ENCODE peak calls at places on chromosomes 16 and 17, in eight cellular contexts. T is heart left ventricle, D is lower lobe of right lung, Q is left ventricle myocardium inferior, U is tibial artery, M is cardiac muscle cell, N is BJ, F is heart right ventricle. G is an unnamed sample.

GRCh38 chr16:89730610-89731234 is 9.4 kb downstream of the ZNF276 start:
- DNase-seq in T (no peak), D (no peak), Q (no peak), U (no peak), M (no peak), N (no peak), F (no peak), G (no peak)

GRCh38 chr17:50166518-50167181 is 845 bp downstream of the SGCA start:
- DNase-seq in T (no peak), D (no peak), Q (no peak), U (no peak), M (no peak), N (no peak), F (no peak), G (no peak)

GRCh38 chr17:78316115-78316866 is 43.6 kb downstream of the SOCS3 start:
- DNase-seq in T (no peak), D (no peak), Q (no peak), U (no peak), M (no peak), N (no peak), F (no peak), G (no peak)

GRCh38 chr17:18208092-18208491 is 17.3 kb upstream of the LLGL1 start:
- DNase-seq in T (no peak), D (no peak), Q (no peak), U (no peak), M (no peak), N (no peak), F (no peak), G (no peak)

GRCh38 chr17:61314368-61315078 is 85.1 kb upstream of the TBX2 start:
- DNase-seq in T (no peak), D (peak; percentile 54), Q (peak; percentile 41), U (peak; percentile 79), M (peak; percentile 89), N (no peak), F (peak; percentile 50), G (no peak)

GRCh38 chr17:60579090-60579489 is 20.9 kb upstream of the PPM1D start:
- DNase-seq in T (no peak), D (no peak), Q (no peak), U (no peak), M (peak; percentile 91), N (no peak), F (no peak), G (no peak)

GRCh38 chr17:69093279-69093789 is 32.6 kb upstream of the ABCA9 start:
- DNase-seq in T (no peak), D (no peak), Q (no peak), U (no peak), M (peak; percentile 70), N (no peak), F (no peak), G (no peak)

GRCh38 chr17:28928061-28928460 is 23.3 kb downstream of the PHF12 start:
- DNase-seq in T (no peak), D (no peak), Q (no peak), U (no peak), M (no peak), N (no peak), F (no peak), G (peak; percentile 29)

GRCh38 chr17:1611715-1612114 is 16.9 kb downstream of the SLC43A2 start:
- DNase-seq in T (no peak), D (no peak), Q (no peak), U (peak; percentile 56), M (no peak), N (no peak), F (no peak), G (no peak)

GRCh38 chr17:73806768-73807167 is 162.5 kb upstream of the SDK2 start:
- DNase-seq in T (no peak), D (no peak), Q (no peak), U (no peak), M (no peak), N (no peak), F (no peak), G (no peak)

GRCh38 chr17:80379348-80379747 is 35.6 kb upstream of the ENDOV start:
- DNase-seq in T (no peak), D (no peak), Q (no peak), U (no peak), M (no peak), N (no peak), F (no peak), G (no peak)

GRCh38 chr17:67281053-67281452 is 36.1 kb upstream of the HELZ start:
- DNase-seq in T (no peak), D (no peak), Q (no peak), U (no peak), M (no peak), N (no peak), F (no peak), G (no peak)

GRCh38 chr16:82011199-82011641 is at the start of gene SDR42E1:
- DNase-seq in T (no peak), D (peak; percentile 81), Q (no peak), U (no peak), M (no peak), N (no peak), F (no peak), G (peak; percentile 71)

DNA sequence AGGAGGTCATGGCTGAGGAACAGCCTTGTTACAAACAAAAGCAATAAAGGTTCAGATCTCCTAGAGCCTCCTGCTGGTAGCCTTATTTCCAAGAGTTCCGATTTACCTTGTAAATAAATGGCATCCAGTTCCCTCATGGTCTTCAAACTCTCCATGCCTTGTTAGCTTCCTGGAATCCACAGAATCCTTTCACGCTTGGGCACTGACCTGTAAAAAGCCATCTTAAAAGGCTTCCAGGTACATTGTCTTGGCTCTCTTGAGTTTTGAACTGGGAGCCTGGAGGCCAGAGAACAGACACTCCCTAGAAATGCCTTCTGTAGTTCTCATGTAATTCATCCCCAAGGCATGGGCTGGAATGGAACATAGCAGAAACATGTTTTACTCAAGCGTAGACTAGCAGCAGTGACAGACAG is 207.9 kb downstream of the SNX29 start:
- DNase-seq in T (no peak), D (no peak), Q (no peak), U (no peak), M (no peak), N (no peak), F (no peak), G (no peak)
- H3K4me3 ChIP-seq in T (no peak overlapping the region), D (no peak overlapping the region), Q (no peak overlapping the region), U (no peak overlapping the region), M (no peak overlapping the region), N (no peak overlapping the region), F (no peak overlapping the region), G (no peak overlapping the region)

GRCh38 chr17:47715669-47716325 is 17.2 kb upstream of the TBX21 start:
- DNase-seq in T (no peak), D (no peak), Q (no peak), U (no peak), M (no peak), N (no peak), F (no peak), G (no peak)

GRCh38 chr17:47716381-47716780 is 16.7 kb upstream of the TBX21 start:
- DNase-seq in T (no peak), D (no peak), Q (no peak), U (no peak), M (no peak), N (no peak), F (no peak), G (no peak)

GRCh38 chr17:47712330-47713023 is 18.5 kb downstream of the TBKBP1 start:
- DNase-seq in T (no peak), D (no peak), Q (no peak), U (no peak), M (no peak), N (no peak), F (no peak), G (no peak)

GRCh38 chr17:47714773-47715396 is 18.2 kb upstream of the TBX21 start:
- DNase-seq in T (no peak), D (no peak), Q (no peak), U (no peak), M (no peak), N (no peak), F (no peak), G (no peak)

DNA sequence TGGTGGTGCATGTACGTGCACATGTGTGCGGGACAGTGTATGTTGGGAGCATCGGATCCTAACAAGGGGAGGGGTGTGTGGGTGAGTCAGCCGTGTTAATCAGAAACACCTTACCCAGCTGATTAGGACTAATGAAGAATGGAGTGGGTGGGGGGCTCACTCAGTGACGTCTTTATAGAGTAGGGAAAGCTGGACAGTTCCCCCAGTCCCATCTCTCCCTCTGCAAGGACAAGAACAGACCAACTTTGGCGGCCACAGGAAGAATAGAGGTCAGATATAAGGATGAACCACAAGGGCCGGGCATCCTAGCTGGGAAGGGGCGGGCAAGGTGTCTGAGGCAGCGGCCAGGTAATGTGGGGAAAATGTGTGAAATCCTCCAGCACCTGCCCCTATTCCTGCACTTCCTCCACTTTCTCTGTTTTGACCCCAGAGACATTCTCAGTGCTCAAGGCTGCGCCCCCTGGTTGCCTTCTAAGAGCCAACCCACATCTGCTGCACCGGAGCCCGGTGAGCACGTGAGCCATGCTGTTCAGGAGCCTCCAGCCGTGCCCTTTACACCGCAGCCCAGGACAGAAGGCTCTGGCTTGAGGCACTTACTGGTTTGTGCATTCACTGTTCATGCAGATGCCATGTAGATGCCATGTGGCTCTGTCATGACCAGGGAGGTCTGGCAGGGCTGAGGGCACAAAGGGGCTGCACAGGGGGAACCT is 18.9 kb upstream of the TBX21 start:
- DNase-seq in T (no peak), D (no peak), Q (no peak), U (no peak), M (no peak), N (no peak), F (no peak), G (no peak)
- TF ChIP-seq CTCF in T (no peak), D (no peak), Q (no peak), U (no peak), M (no peak), N (no peak), F (no peak), G (peak; percentile 31)

GRCh38 chr16:69366431-69366830 is 14.8 kb upstream of the TMED6 start:
- DNase-seq in T (no peak), D (no peak), Q (no peak), U (no peak), M (no peak), N (no peak), F (no peak), G (no peak)
- H3K36me3 ChIP-seq in T (peaks cover 24% of the 10 kb centered on the region), D (peaks cover 81% of the 10 kb centered on the region), Q (peaks cover 76% of the 10 kb centered on the region), U (peaks cover 51% of the 10 kb centered on the region), M (peaks cover 63% of the 10 kb centered on the region), N (peaks cover 20% of the 10 kb centered on the region), F (peaks cover 9% of the 10 kb centered on the region), G (peaks cover 27% of the 10 kb centered on the region)

DNA sequence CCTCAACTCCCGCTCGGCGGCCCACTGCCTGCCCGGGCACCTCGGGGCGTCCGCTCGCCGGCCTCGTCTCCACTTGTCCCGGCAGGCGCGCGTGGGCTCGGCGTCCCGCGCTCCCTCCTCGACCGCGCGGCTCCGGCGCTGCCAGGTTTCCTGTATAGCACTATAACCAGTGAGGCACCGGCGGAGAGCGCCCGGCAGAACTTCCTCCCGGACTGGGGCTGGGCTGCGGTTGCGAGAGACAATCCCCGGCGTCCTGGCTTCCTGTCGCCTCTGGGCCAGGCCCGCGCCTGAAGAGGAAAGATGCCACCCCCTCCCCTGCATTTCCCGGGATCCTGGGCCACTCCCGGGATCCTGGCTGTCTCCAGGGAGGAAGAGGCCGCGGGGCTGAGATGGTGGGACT is 119.3 kb upstream of the SMURF2 start:
- DNase-seq in T (peak; percentile 91), D (peak; percentile 90), Q (peak; percentile 69), U (no peak), M (peak; percentile 36), N (no peak), F (peak; percentile 76), G (no peak)
- H3K4me3 ChIP-seq in T (peak overlapping the region; percentile 62), D (peak overlapping the region; percentile 66), Q (peak overlapping the region; percentile 72), U (peak overlapping the region; percentile 51), M (peak overlapping the region; percentile 28), N (peak overlapping the region; percentile 5), F (peak overlapping the region; percentile 70), G (peak overlapping the region; percentile 46)